ENCODE peak calls at places on chromosome 9, in four cellular contexts. One of them, this sample, is unnamed.
A peak's percentile ranks its signal among the peaks of the same experiment; 100 is the strongest.

GRCh38 chr9:97501177-97501971 is at the start of gene TMOD1:
- DNase-seq in uterus: peak; percentile 69
- DNase-seq in brain microvascular endothelial cell: no peak
- DNase-seq in left lung: peak; percentile 53
- DNase-seq in this sample: no peak

GRCh38 chr9:32581512-32582143 is 8.7 kb upstream of the NDUFB6 start:
- DNase-seq in brain microvascular endothelial cell: peak; percentile 59
- DNase-seq in uterus: peak; percentile 19
- DNase-seq in left lung: no peak
- DNase-seq in this sample: no peak

GRCh38 chr9:135040892-135041291 is 46.6 kb upstream of the OLFM1 start:
- DNase-seq in left lung: no peak
- DNase-seq in uterus: no peak
- DNase-seq in brain microvascular endothelial cell: no peak
- DNase-seq in this sample: no peak

GRCh38 chr9:16106211-16106610 is 553.4 kb downstream of the CCDC171 start:
- DNase-seq in left lung: no peak
- DNase-seq in uterus: no peak
- DNase-seq in brain microvascular endothelial cell: no peak
- DNase-seq in this sample: no peak

GRCh38 chr9:138022756-138023393 is 145.3 kb downstream of the CACNA1B start:
- DNase-seq in left lung: no peak
- DNase-seq in uterus: no peak
- DNase-seq in brain microvascular endothelial cell: no peak
- DNase-seq in this sample: no peak

GRCh38 chr9:35726876-35727438 is 5.0 kb downstream of the TLN1 start:
- DNase-seq in brain microvascular endothelial cell: peak; percentile 40
- DNase-seq in uterus: peak; percentile 62
- DNase-seq in left lung: no peak
- DNase-seq in this sample: peak; percentile 21

GRCh38 chr9:113946496-113947115 is 70.5 kb downstream of the ZNF618 start:
- DNase-seq in brain microvascular endothelial cell: no peak
- DNase-seq in uterus: no peak
- DNase-seq in left lung: no peak
- DNase-seq in this sample: no peak

GRCh38 chr9:90458485-90458884 is 184.1 kb downstream of the DIRAS2 start:
- DNase-seq in brain microvascular endothelial cell: no peak
- DNase-seq in left lung: no peak
- DNase-seq in uterus: no peak
- DNase-seq in this sample: no peak

GRCh38 chr9:104961238-104961637 is 33.3 kb upstream of the ABCA1 start:
- DNase-seq in brain microvascular endothelial cell: peak; percentile 57
- DNase-seq in uterus: no peak
- DNase-seq in left lung: peak; percentile 53
- DNase-seq in this sample: peak; percentile 47

GRCh38 chr9:132878695-132879064 is at the start of gene SPACA9:
- DNase-seq in left lung: peak; percentile 77
- DNase-seq in brain microvascular endothelial cell: peak; percentile 47
- DNase-seq in uterus: peak; percentile 68
- DNase-seq in this sample: peak; percentile 36

GRCh38 chr9:125142560-125143376 is 560 bp downstream of the SCAI start:
- DNase-seq in uterus: peak; percentile 17
- DNase-seq in left lung: no peak
- DNase-seq in brain microvascular endothelial cell: no peak
- DNase-seq in this sample: no peak

GRCh38 chr9:13513710-13514444 is 234.4 kb upstream of the MPDZ start:
- DNase-seq in brain microvascular endothelial cell: peak; percentile 5
- DNase-seq in uterus: no peak
- DNase-seq in left lung: no peak
- DNase-seq in this sample: no peak
- H3K27ac ChIP-seq in brain microvascular endothelial cell: no peak overlapping the region
- H3K27ac ChIP-seq in uterus: peak overlapping the region; percentile 39
- H3K27ac ChIP-seq in left lung: no peak overlapping the region
- H3K27ac ChIP-seq in this sample: no peak overlapping the region

GRCh38 chr9:78439192-78439865 is 142.4 kb downstream of the PSAT1 start:
- DNase-seq in brain microvascular endothelial cell: peak; percentile 87
- DNase-seq in left lung: peak; percentile 85
- DNase-seq in uterus: peak; percentile 60
- DNase-seq in this sample: peak; percentile 46

GRCh38 chr9:78437721-78438610 is 141.0 kb downstream of the PSAT1 start:
- DNase-seq in brain microvascular endothelial cell: no peak
- DNase-seq in left lung: no peak
- DNase-seq in uterus: no peak
- DNase-seq in this sample: no peak

GRCh38 chr9:78438765-78439164 is 141.8 kb downstream of the PSAT1 start:
- DNase-seq in uterus: no peak
- DNase-seq in brain microvascular endothelial cell: no peak
- DNase-seq in left lung: no peak
- DNase-seq in this sample: no peak

GRCh38 chr9:78439866-78440830 is 143.2 kb downstream of the PSAT1 start:
- DNase-seq in uterus: no peak
- DNase-seq in left lung: no peak
- DNase-seq in brain microvascular endothelial cell: no peak
- DNase-seq in this sample: no peak

GRCh38 chr9:78436873-78437272 is 139.9 kb downstream of the PSAT1 start:
- DNase-seq in brain microvascular endothelial cell: no peak
- DNase-seq in left lung: no peak
- DNase-seq in uterus: no peak
- DNase-seq in this sample: no peak
- H3K27me3 ChIP-seq in brain microvascular endothelial cell: no peaks in the 10 kb centered on the region
- H3K27me3 ChIP-seq in left lung: peaks cover 45% of the 10 kb centered on the region
- H3K27me3 ChIP-seq in uterus: no peaks in the 10 kb centered on the region
- H3K27me3 ChIP-seq in this sample: no peaks in the 10 kb centered on the region

GRCh38 chr9:136323420-136323819 is 3.9 kb upstream of the GPSM1 start:
- DNase-seq in brain microvascular endothelial cell: no peak
- DNase-seq in uterus: no peak
- DNase-seq in left lung: no peak
- DNase-seq in this sample: no peak

GRCh38 chr9:136326061-136326776 is 1.1 kb upstream of the GPSM1 start:
- DNase-seq in left lung: no peak
- DNase-seq in brain microvascular endothelial cell: peak; percentile 34
- DNase-seq in uterus: no peak
- DNase-seq in this sample: no peak

GRCh38 chr9:136325354-136325753 is 2.0 kb upstream of the GPSM1 start:
- DNase-seq in left lung: no peak
- DNase-seq in uterus: no peak
- DNase-seq in brain microvascular endothelial cell: no peak
- DNase-seq in this sample: no peak

GRCh38 chr9:136322756-136323330 is 4.5 kb upstream of the GPSM1 start:
- DNase-seq in brain microvascular endothelial cell: no peak
- DNase-seq in uterus: no peak
- DNase-seq in left lung: no peak
- DNase-seq in this sample: no peak

DNA sequence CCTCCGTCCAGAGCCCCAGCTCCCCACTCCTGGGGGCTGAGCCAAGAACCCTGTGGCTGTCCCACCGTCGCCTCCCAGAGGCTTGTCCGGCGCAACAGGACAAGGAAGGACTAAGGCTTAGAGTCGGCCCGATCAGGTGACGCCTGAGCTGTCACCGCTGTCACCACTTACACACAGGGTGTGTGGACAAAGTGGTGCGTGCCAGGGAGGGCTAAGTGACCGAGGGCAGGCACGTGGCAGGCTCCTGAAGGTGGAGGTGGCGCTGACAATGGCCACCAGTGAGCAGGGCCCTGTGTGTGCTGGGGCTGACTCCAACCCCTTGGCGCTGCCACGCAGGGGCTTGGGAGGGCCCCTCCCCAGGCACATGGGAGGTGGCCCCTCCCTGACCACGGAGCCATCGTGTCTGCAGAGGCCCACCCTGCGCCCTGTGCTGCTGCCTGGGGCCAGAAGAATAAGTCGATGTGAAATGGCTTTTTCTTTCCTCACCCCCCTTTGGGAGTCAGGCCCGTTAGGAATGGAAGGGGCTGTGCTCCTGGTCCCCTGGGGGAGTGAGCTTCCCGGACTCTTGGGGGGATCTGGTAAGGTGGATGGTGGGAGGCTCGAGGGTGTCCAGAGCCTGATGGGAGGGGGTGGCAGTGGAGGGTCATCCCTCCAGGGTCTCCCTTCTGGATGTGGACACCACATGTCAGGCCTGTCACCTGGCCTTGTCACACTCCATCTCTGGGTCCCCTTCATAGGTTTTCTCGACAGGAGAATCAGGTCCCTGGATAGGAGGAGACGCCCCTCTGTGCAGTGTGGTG is 2.6 kb upstream of the GPSM1 start:
- DNase-seq in left lung: peak; percentile 73
- DNase-seq in uterus: no peak
- DNase-seq in brain microvascular endothelial cell: no peak
- DNase-seq in this sample: no peak
- TF ChIP-seq CTCF in left lung: no peak
- TF ChIP-seq CTCF in uterus: no peak
- TF ChIP-seq CTCF in brain microvascular endothelial cell: no peak
- TF ChIP-seq CTCF in this sample: no peak

DNA sequence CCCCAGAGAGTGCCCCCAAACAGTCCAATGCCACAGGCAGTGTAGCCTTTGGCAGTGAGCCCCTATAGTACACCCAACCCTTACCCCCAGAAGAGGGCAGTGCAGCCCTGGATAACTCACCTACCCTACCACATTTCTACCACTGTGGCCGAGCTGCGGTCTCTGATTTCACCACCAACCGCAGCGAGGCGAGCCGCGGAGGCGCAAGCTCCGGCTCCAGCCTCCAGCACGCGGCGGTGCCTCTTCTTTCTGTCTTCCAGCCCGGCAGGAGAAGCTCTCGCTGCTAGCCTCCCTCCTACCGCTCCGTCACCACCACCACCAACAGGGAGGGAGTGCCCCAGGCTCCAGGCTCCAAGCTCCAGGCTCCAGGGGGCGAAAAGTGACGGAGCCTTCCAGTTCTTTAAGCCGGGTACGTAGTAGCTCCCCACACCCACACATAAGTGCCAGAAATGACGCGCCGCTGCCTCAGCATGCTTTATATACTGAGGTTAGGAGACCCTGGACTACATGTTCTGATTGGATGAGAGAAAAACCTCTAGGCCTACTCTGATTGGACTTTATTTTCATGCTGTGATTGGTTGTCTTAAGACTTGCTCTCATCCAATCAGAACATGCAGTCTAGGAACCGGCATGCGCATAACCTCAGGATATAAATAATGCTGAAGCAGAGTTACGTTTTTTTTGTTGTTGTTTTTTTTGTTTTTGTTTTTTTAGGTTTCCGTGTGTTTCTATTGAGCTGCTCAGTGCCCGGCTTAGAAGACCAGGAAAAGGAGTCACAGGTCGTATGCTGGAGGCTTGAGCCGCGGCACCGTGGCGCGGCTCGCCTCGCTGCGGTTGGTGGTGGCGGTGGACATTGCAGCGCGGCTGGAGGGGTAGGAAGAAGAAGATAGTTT is at the start of gene PCAT7:
- DNase-seq in left lung: no peak
- DNase-seq in brain microvascular endothelial cell: peak; percentile 24
- DNase-seq in uterus: no peak
- DNase-seq in this sample: no peak
- H3K27ac ChIP-seq in left lung: no peak within 1 kb of the TSS
- H3K27ac ChIP-seq in brain microvascular endothelial cell: no peak within 1 kb of the TSS
- H3K27ac ChIP-seq in uterus: no peak within 1 kb of the TSS
- H3K27ac ChIP-seq in this sample: no peak within 1 kb of the TSS

DNA sequence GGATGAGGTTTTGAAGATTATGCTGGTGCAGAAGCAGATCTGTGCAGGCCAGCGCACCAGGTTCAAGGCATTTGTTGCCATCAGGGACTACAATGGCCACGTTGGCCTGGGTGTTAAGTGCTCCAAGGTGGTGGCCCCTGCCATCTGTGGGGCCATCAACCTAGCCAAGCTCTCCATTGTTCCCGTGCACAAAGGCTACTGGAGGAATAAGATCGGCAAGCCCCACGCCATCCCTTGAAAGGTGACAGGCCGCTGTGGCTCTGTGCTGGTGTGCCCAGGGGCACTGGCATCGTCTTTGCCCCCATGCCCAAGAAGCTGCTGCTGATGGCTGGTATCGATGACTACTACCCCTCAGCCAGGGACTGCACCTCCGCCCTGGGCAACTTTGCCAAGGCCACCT is 142.5 kb downstream of the SPATA31D1 start:
- DNase-seq in left lung: no peak
- DNase-seq in uterus: no peak
- DNase-seq in brain microvascular endothelial cell: no peak
- DNase-seq in this sample: no peak
- H3K27me3 ChIP-seq in left lung: no peaks in the 10 kb centered on the region
- H3K27me3 ChIP-seq in uterus: no peaks in the 10 kb centered on the region
- H3K27me3 ChIP-seq in brain microvascular endothelial cell: no peaks in the 10 kb centered on the region
- H3K27me3 ChIP-seq in this sample: no peaks in the 10 kb centered on the region

DNA sequence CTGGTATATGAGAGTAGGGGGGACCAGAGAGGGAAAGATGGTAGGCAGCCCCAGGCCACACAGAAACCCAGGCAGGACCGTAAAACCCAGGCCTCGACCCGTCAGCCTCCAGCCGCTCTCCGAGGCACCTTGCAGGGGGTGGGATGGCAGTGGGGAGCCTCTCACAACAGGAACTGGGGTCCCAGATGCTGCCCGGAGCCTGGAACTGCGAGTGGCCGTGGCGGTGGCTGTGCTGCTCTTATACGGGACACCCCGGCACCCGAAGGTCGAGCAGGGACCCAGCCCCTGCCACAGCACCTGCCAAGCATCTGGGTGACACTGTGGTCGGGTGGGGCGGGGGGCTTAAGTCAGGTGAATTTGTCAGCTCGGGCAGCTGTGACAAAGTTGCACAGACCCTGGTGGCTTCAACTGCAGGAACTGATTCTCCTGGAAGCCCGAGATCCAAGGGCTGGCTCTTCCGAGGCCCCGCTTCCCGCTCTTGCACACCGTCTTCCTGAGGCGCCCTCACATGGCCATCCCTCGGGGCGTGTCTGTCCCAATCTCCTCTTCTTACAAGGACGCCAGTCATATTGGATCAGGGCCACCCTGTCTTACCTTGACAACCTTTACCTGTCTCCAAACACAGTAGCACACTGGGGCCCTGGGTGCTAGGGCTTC is 47.6 kb upstream of the EGFL7 start:
- DNase-seq in brain microvascular endothelial cell: no peak
- DNase-seq in left lung: no peak
- DNase-seq in uterus: no peak
- DNase-seq in this sample: no peak
- TF ChIP-seq CTCF in brain microvascular endothelial cell: no peak
- TF ChIP-seq CTCF in left lung: no peak
- TF ChIP-seq CTCF in uterus: no peak
- TF ChIP-seq CTCF in this sample: no peak

GRCh38 chr9:219670-220365 is 5.2 kb downstream of the DOCK8 start:
- DNase-seq in uterus: no peak
- DNase-seq in left lung: peak; percentile 58
- DNase-seq in brain microvascular endothelial cell: no peak
- DNase-seq in this sample: no peak
- H3K27ac ChIP-seq in uterus: no peak overlapping the region
- H3K27ac ChIP-seq in left lung: no peak overlapping the region
- H3K27ac ChIP-seq in brain microvascular endothelial cell: no peak overlapping the region
- H3K27ac ChIP-seq in this sample: no peak overlapping the region

This sample was measured in CD4-positive, alpha-beta T cell.